ENCODE peak calls at places on chromosome 3, in ten cellular contexts. One of them, this sample, is unnamed.

GRCh38 chr3:126098391-126098858 is 14.5 kb upstream of the SLC41A3 start:
- DNase-seq in GM13977: no peak
- DNase-seq in cardiac muscle cell: no peak
- DNase-seq in astrocyte of the spinal cord: peak
- DNase-seq in left ventricle myocardium inferior: no peak
- DNase-seq in dorsolateral prefrontal cortex: no peak
- DNase-seq in endothelial cell: no peak
- DNase-seq in epithelial cell of esophagus: no peak
- DNase-seq in H1: no peak
- DNase-seq in K562: no peak
- DNase-seq in this sample: no peak

GRCh38 chr3:46276497-46277099 is 34.3 kb downstream of the CCR3 start:
- DNase-seq in GM13977: peak
- DNase-seq in left ventricle myocardium inferior: peak
- DNase-seq in epithelial cell of esophagus: peak
- DNase-seq in cardiac muscle cell: peak
- DNase-seq in astrocyte of the spinal cord: no peak
- DNase-seq in K562: peak
- DNase-seq in H1: peak
- DNase-seq in dorsolateral prefrontal cortex: no peak
- DNase-seq in endothelial cell: peak
- DNase-seq in this sample: no peak

GRCh38 chr3:88433572-88433971 is 283.8 kb downstream of the C3orf38 start:
- DNase-seq in cardiac muscle cell: no peak
- DNase-seq in dorsolateral prefrontal cortex: peak
- DNase-seq in GM13977: peak
- DNase-seq in astrocyte of the spinal cord: no peak
- DNase-seq in epithelial cell of esophagus: no peak
- DNase-seq in K562: no peak
- DNase-seq in endothelial cell: no peak
- DNase-seq in left ventricle myocardium inferior: no peak
- DNase-seq in H1: no peak
- DNase-seq in this sample: no peak

GRCh38 chr3:138914870-138915502 is 32.0 kb downstream of the FOXL2 start:
- DNase-seq in left ventricle myocardium inferior: no peak
- DNase-seq in H1: no peak
- DNase-seq in cardiac muscle cell: no peak
- DNase-seq in endothelial cell: no peak
- DNase-seq in astrocyte of the spinal cord: no peak
- DNase-seq in epithelial cell of esophagus: peak
- DNase-seq in GM13977: no peak
- DNase-seq in dorsolateral prefrontal cortex: no peak
- DNase-seq in K562: peak
- DNase-seq in this sample: no peak

GRCh38 chr3:171323934-171324535 is 136.2 kb downstream of the TNIK start:
- DNase-seq in epithelial cell of esophagus: no peak
- DNase-seq in left ventricle myocardium inferior: no peak
- DNase-seq in dorsolateral prefrontal cortex: no peak
- DNase-seq in GM13977: no peak
- DNase-seq in H1: no peak
- DNase-seq in K562: no peak
- DNase-seq in cardiac muscle cell: peak
- DNase-seq in endothelial cell: no peak
- DNase-seq in astrocyte of the spinal cord: no peak
- DNase-seq in this sample: no peak

GRCh38 chr3:107986505-107986904 is 104.3 kb downstream of the CD47 start:
- DNase-seq in cardiac muscle cell: peak
- DNase-seq in dorsolateral prefrontal cortex: no peak
- DNase-seq in GM13977: no peak
- DNase-seq in endothelial cell: no peak
- DNase-seq in H1: no peak
- DNase-seq in K562: no peak
- DNase-seq in left ventricle myocardium inferior: no peak
- DNase-seq in epithelial cell of esophagus: peak
- DNase-seq in astrocyte of the spinal cord: no peak
- DNase-seq in this sample: no peak

GRCh38 chr3:142940472-142940871 is 23.0 kb downstream of the PAQR9 start:
- DNase-seq in cardiac muscle cell: no peak
- DNase-seq in endothelial cell: no peak
- DNase-seq in K562: no peak
- DNase-seq in dorsolateral prefrontal cortex: no peak
- DNase-seq in epithelial cell of esophagus: peak
- DNase-seq in H1: no peak
- DNase-seq in left ventricle myocardium inferior: no peak
- DNase-seq in astrocyte of the spinal cord: no peak
- DNase-seq in GM13977: no peak
- DNase-seq in this sample: no peak

GRCh38 chr3:3059637-3060036 is 50.5 kb downstream of the IL5RA start:
- DNase-seq in K562: no peak
- DNase-seq in endothelial cell: no peak
- DNase-seq in astrocyte of the spinal cord: no peak
- DNase-seq in H1: no peak
- DNase-seq in left ventricle myocardium inferior: no peak
- DNase-seq in dorsolateral prefrontal cortex: no peak
- DNase-seq in epithelial cell of esophagus: no peak
- DNase-seq in cardiac muscle cell: no peak
- DNase-seq in GM13977: no peak
- DNase-seq in this sample: no peak

GRCh38 chr3:127037423-127037841 is 54.5 kb downstream of the PLXNA1 start:
- DNase-seq in endothelial cell: no peak
- DNase-seq in epithelial cell of esophagus: no peak
- DNase-seq in K562: no peak
- DNase-seq in astrocyte of the spinal cord: no peak
- DNase-seq in cardiac muscle cell: no peak
- DNase-seq in GM13977: no peak
- DNase-seq in H1: no peak
- DNase-seq in dorsolateral prefrontal cortex: no peak
- DNase-seq in left ventricle myocardium inferior: peak
- DNase-seq in this sample: no peak

GRCh38 chr3:74121761-74122160 is 492.7 kb downstream of the CNTN3 start:
- DNase-seq in dorsolateral prefrontal cortex: no peak
- DNase-seq in astrocyte of the spinal cord: no peak
- DNase-seq in left ventricle myocardium inferior: no peak
- DNase-seq in GM13977: no peak
- DNase-seq in endothelial cell: no peak
- DNase-seq in cardiac muscle cell: no peak
- DNase-seq in epithelial cell of esophagus: no peak
- DNase-seq in H1: no peak
- DNase-seq in K562: no peak
- DNase-seq in this sample: no peak
- TF ChIP-seq CTCF in dorsolateral prefrontal cortex: no peak
- TF ChIP-seq CTCF in astrocyte of the spinal cord: no peak
- TF ChIP-seq CTCF in left ventricle myocardium inferior: no peak
- TF ChIP-seq CTCF in GM13977: no peak
- TF ChIP-seq CTCF in endothelial cell: no peak
- TF ChIP-seq CTCF in cardiac muscle cell: no peak
- TF ChIP-seq CTCF in epithelial cell of esophagus: no peak
- TF ChIP-seq CTCF in H1: no peak
- TF ChIP-seq CTCF in K562: no peak
- TF ChIP-seq CTCF in this sample: no peak

DNA sequence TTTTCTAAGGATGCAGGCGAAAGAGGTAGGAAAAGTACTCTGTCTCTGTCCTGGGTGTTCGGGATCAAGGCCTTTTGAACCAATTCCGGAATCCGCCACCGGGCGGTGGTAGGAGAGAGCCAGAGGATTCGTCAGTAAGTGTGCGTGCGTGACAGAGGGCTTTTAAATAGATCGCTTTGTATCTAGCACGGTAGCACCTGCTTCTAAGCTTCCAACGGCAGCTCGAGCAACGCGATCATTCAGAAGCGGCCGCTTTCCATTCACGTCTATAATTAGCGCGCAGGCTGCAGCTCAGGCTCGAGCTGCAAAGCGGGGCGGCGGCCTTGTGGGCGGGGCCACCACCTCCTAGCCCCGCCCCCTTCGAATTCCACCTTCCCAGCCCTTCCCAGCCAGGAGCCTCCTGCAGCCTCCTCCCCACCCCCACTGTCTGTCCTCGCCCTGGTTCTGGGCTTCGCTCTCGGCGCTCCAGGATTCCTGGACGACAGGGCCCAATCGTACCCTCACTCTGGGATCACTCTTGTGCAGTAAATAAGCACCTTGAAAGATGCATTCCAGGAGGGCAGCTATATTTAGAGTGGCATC is 224.3 kb upstream of the TPRG1 start:
- DNase-seq in K562: peak
- DNase-seq in astrocyte of the spinal cord: peak
- DNase-seq in H1: peak
- DNase-seq in GM13977: no peak
- DNase-seq in endothelial cell: peak
- DNase-seq in cardiac muscle cell: peak
- DNase-seq in left ventricle myocardium inferior: peak
- DNase-seq in epithelial cell of esophagus: peak
- DNase-seq in dorsolateral prefrontal cortex: peak
- DNase-seq in this sample: peak
- TF ChIP-seq CTCF in K562: peak
- TF ChIP-seq CTCF in astrocyte of the spinal cord: peak
- TF ChIP-seq CTCF in H1: peak
- TF ChIP-seq CTCF in GM13977: no peak
- TF ChIP-seq CTCF in endothelial cell: peak
- TF ChIP-seq CTCF in cardiac muscle cell: peak
- TF ChIP-seq CTCF in left ventricle myocardium inferior: peak
- TF ChIP-seq CTCF in epithelial cell of esophagus: peak
- TF ChIP-seq CTCF in dorsolateral prefrontal cortex: peak
- TF ChIP-seq CTCF in this sample: no peak

GRCh38 chr3:119918992-119919933 is 137.4 kb downstream of the NR1I2 start:
- DNase-seq in epithelial cell of esophagus: no peak
- DNase-seq in cardiac muscle cell: no peak
- DNase-seq in K562: no peak
- DNase-seq in astrocyte of the spinal cord: no peak
- DNase-seq in endothelial cell: no peak
- DNase-seq in left ventricle myocardium inferior: no peak
- DNase-seq in dorsolateral prefrontal cortex: no peak
- DNase-seq in GM13977: no peak
- DNase-seq in H1: no peak
- DNase-seq in this sample: no peak
- TF ChIP-seq CTCF in epithelial cell of esophagus: peak
- TF ChIP-seq CTCF in cardiac muscle cell: no peak
- TF ChIP-seq CTCF in K562: no peak
- TF ChIP-seq CTCF in astrocyte of the spinal cord: no peak
- TF ChIP-seq CTCF in endothelial cell: peak
- TF ChIP-seq CTCF in left ventricle myocardium inferior: no peak
- TF ChIP-seq CTCF in dorsolateral prefrontal cortex: no peak
- TF ChIP-seq CTCF in GM13977: no peak
- TF ChIP-seq CTCF in H1: no peak
- TF ChIP-seq CTCF in this sample: no peak

GRCh38 chr3:9000041-9000440 is 36.8 kb upstream of the RAD18 start:
- DNase-seq in K562: no peak
- DNase-seq in dorsolateral prefrontal cortex: no peak
- DNase-seq in epithelial cell of esophagus: no peak
- DNase-seq in astrocyte of the spinal cord: no peak
- DNase-seq in H1: no peak
- DNase-seq in cardiac muscle cell: no peak
- DNase-seq in endothelial cell: no peak
- DNase-seq in GM13977: no peak
- DNase-seq in left ventricle myocardium inferior: no peak
- DNase-seq in this sample: no peak

GRCh38 chr3:8996216-8996615 is 32.9 kb upstream of the RAD18 start:
- DNase-seq in left ventricle myocardium inferior: no peak
- DNase-seq in astrocyte of the spinal cord: no peak
- DNase-seq in epithelial cell of esophagus: no peak
- DNase-seq in dorsolateral prefrontal cortex: no peak
- DNase-seq in endothelial cell: no peak
- DNase-seq in K562: no peak
- DNase-seq in GM13977: no peak
- DNase-seq in cardiac muscle cell: no peak
- DNase-seq in H1: no peak
- DNase-seq in this sample: no peak

GRCh38 chr3:8997151-8997550 is 33.9 kb upstream of the RAD18 start:
- DNase-seq in cardiac muscle cell: no peak
- DNase-seq in H1: no peak
- DNase-seq in GM13977: no peak
- DNase-seq in left ventricle myocardium inferior: no peak
- DNase-seq in epithelial cell of esophagus: no peak
- DNase-seq in K562: no peak
- DNase-seq in endothelial cell: no peak
- DNase-seq in dorsolateral prefrontal cortex: no peak
- DNase-seq in astrocyte of the spinal cord: no peak
- DNase-seq in this sample: no peak

GRCh38 chr3:8994226-8994625 is 31.0 kb upstream of the RAD18 start:
- DNase-seq in GM13977: no peak
- DNase-seq in astrocyte of the spinal cord: no peak
- DNase-seq in epithelial cell of esophagus: no peak
- DNase-seq in cardiac muscle cell: no peak
- DNase-seq in left ventricle myocardium inferior: no peak
- DNase-seq in H1: no peak
- DNase-seq in endothelial cell: no peak
- DNase-seq in dorsolateral prefrontal cortex: no peak
- DNase-seq in K562: no peak
- DNase-seq in this sample: no peak

DNA sequence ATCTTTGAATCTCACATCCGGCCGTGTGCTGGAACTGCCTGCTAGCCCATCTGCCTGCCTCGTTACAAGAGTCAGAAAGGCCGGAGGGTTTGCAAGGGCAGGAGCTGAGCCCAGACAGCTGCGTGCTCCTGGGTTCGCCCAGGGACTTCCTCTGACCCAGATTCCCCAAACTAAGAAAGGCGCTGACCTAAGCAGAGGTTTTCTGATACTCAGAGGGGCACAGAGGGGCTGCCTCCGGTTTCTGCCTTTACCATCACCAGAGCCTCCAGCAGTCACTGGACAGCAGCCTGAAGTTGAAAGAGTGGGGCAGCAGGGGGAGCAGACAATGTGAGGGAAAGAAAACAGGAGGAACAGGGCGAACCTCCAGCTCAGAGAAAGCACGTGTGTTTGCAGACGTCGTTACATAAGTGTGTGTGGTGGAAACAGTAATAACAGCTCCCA is 33.4 kb upstream of the RAD18 start:
- DNase-seq in endothelial cell: peak
- DNase-seq in left ventricle myocardium inferior: peak
- DNase-seq in cardiac muscle cell: peak
- DNase-seq in H1: no peak
- DNase-seq in K562: no peak
- DNase-seq in epithelial cell of esophagus: no peak
- DNase-seq in astrocyte of the spinal cord: peak
- DNase-seq in GM13977: no peak
- DNase-seq in dorsolateral prefrontal cortex: peak
- DNase-seq in this sample: no peak
- TF ChIP-seq CTCF in endothelial cell: no peak
- TF ChIP-seq CTCF in left ventricle myocardium inferior: peak
- TF ChIP-seq CTCF in cardiac muscle cell: peak
- TF ChIP-seq CTCF in H1: peak
- TF ChIP-seq CTCF in K562: peak
- TF ChIP-seq CTCF in epithelial cell of esophagus: no peak
- TF ChIP-seq CTCF in astrocyte of the spinal cord: peak
- TF ChIP-seq CTCF in GM13977: no peak
- TF ChIP-seq CTCF in dorsolateral prefrontal cortex: peak
- TF ChIP-seq CTCF in this sample: no peak

GRCh38 chr3:195133462-195133861 is 137.5 kb downstream of the XXYLT1 start:
- DNase-seq in epithelial cell of esophagus: peak
- DNase-seq in K562: no peak
- DNase-seq in GM13977: no peak
- DNase-seq in left ventricle myocardium inferior: no peak
- DNase-seq in cardiac muscle cell: peak
- DNase-seq in astrocyte of the spinal cord: peak
- DNase-seq in endothelial cell: no peak
- DNase-seq in H1: no peak
- DNase-seq in dorsolateral prefrontal cortex: peak
- DNase-seq in this sample: no peak
- TF ChIP-seq CTCF in epithelial cell of esophagus: no peak
- TF ChIP-seq CTCF in K562: no peak
- TF ChIP-seq CTCF in GM13977: no peak
- TF ChIP-seq CTCF in left ventricle myocardium inferior: no peak
- TF ChIP-seq CTCF in cardiac muscle cell: no peak
- TF ChIP-seq CTCF in astrocyte of the spinal cord: no peak
- TF ChIP-seq CTCF in endothelial cell: no peak
- TF ChIP-seq CTCF in H1: no peak
- TF ChIP-seq CTCF in dorsolateral prefrontal cortex: no peak
- TF ChIP-seq CTCF in this sample: no peak